ENCODE peak calls at places on chromosome 11, in seven cellular contexts. X, V, E, A, O, C and W are unnamed samples.

GRCh38 chr11:128299132-128299726 is 288.1 kb downstream of the ETS1 start:
- DNase-seq in A (peak; percentile 80), O (no peak), X (peak; percentile 75), V (no peak), C (no peak), E (no peak), W (peak; percentile 96)

GRCh38 chr11:19683141-19683805 is 29.4 kb upstream of the NAV2 start:
- DNase-seq in V (no peak), A (peak; percentile 45), X (peak; percentile 50), C (no peak), O (no peak), E (no peak), W (no peak)

GRCh38 chr11:37642321-37642720 is 1044.3 kb upstream of the RAG2 start:
- DNase-seq in V (no peak), O (no peak), A (no peak), E (no peak), X (no peak), C (no peak), W (no peak)

GRCh38 chr11:47394322-47395224 is 13.8 kb upstream of the SLC39A13 start:
- DNase-seq in A (no peak), E (peak; percentile 32), O (peak; percentile 2), C (no peak), X (no peak), V (peak; percentile 38), W (no peak)

GRCh38 chr11:113242767-113243397 is 71.5 kb upstream of the TTC12 start:
- DNase-seq in E (peak; percentile 36), A (peak; percentile 69), O (peak; percentile 44), X (peak; percentile 80), C (no peak), V (no peak), W (peak; percentile 72)

GRCh38 chr11:107741044-107741823 is 29.4 kb upstream of the SLN start:
- DNase-seq in O (peak; percentile 46), C (peak; percentile 11), E (no peak), A (peak; percentile 52), V (peak; percentile 21), X (peak; percentile 56), W (peak; percentile 32)

GRCh38 chr11:62540804-62541671 is 5.6 kb downstream of the AHNAK start:
- DNase-seq in X (peak; percentile 54), C (no peak), A (no peak), O (no peak), E (no peak), V (no peak), W (no peak)

GRCh38 chr11:130062030-130062429 is 7.7 kb upstream of the APLP2 start:
- DNase-seq in E (no peak), X (no peak), O (no peak), C (no peak), A (no peak), V (no peak), W (no peak)

GRCh38 chr11:110026823-110027626 is 66.2 kb upstream of the ZC3H12C start:
- DNase-seq in E (no peak), V (no peak), O (no peak), C (no peak), X (no peak), A (no peak), W (no peak)

GRCh38 chr11:8018742-8019631 is 31.9 kb downstream of the EIF3F start:
- DNase-seq in C (peak; percentile 70), X (peak; percentile 91), O (peak; percentile 90), E (peak; percentile 87), V (peak; percentile 22), A (peak; percentile 65), W (peak; percentile 78)

GRCh38 chr11:120710354-120711187 is 199.0 kb downstream of the GRIK4 start:
- DNase-seq in C (peak; percentile 62), X (peak; percentile 95), E (peak; percentile 69), V (peak; percentile 89), O (peak; percentile 72), A (peak; percentile 94), W (peak; percentile 95)

GRCh38 chr11:77705195-77705876 is 67.7 kb upstream of the CLNS1A start:
- DNase-seq in V (peak; percentile 71), O (no peak), C (peak; percentile 6), E (no peak), X (peak; percentile 40), A (peak; percentile 9), W (peak; percentile 9)

GRCh38 chr11:78564037-78564888 is 10.4 kb downstream of the NARS2 start:
- DNase-seq in E (no peak), O (peak; percentile 72), C (peak; percentile 23), V (peak; percentile 60), A (peak; percentile 82), X (peak; percentile 73), W (peak; percentile 91)

GRCh38 chr11:61827573-61828378 is at the start of gene FADS2:
- DNase-seq in X (peak; percentile 71), O (peak; percentile 94), V (peak; percentile 55), E (peak; percentile 95), A (peak; percentile 97), C (peak; percentile 77), W (peak; percentile 98)

GRCh38 chr11:131659931-131660330 is 289.5 kb downstream of the NTM start:
- DNase-seq in O (no peak), C (no peak), V (no peak), X (no peak), E (no peak), A (no peak), W (no peak)

GRCh38 chr11:131656839-131657211 is 286.4 kb downstream of the NTM start:
- DNase-seq in E (peak; percentile 73), O (peak; percentile 41), X (no peak), A (no peak), C (no peak), V (no peak), W (no peak)

GRCh38 chr11:131658952-131659351 is 288.5 kb downstream of the NTM start:
- DNase-seq in O (no peak), C (no peak), A (no peak), X (no peak), V (no peak), E (no peak), W (no peak)

GRCh38 chr11:131656179-131656838 is 285.9 kb downstream of the NTM start:
- DNase-seq in O (no peak), V (no peak), A (no peak), X (no peak), C (no peak), E (peak; percentile 87), W (no peak)

GRCh38 chr11:131658414-131658813 is 288.0 kb downstream of the NTM start:
- DNase-seq in O (no peak), A (no peak), X (no peak), E (no peak), C (no peak), V (no peak), W (no peak)
- H3K9me3 ChIP-seq in O (no peaks in the 10 kb centered on the region), A (no peaks in the 10 kb centered on the region), X (no peaks in the 10 kb centered on the region), E (no peaks in the 10 kb centered on the region), C (peaks cover 6% of the 10 kb centered on the region), V (no peaks in the 10 kb centered on the region), W (no peaks in the 10 kb centered on the region)

GRCh38 chr11:75351541-75352416 is at the start of gene ARRB1:
- DNase-seq in O (peak; percentile 83), V (peak; percentile 90), X (peak; percentile 71), A (peak; percentile 61), E (peak; percentile 88), C (peak; percentile 58), W (peak; percentile 85)

GRCh38 chr11:75349540-75350116 is 1.8 kb downstream of the ARRB1 start:
- DNase-seq in V (no peak), A (no peak), X (no peak), E (peak; percentile 34), O (peak; percentile 52), C (no peak), W (no peak)

GRCh38 chr11:75350743-75351540 is 519 bp downstream of the ARRB1 start:
- DNase-seq in V (no peak), A (peak; percentile 35), C (no peak), X (peak; percentile 64), O (peak; percentile 52), E (peak; percentile 70), W (peak; percentile 60)

GRCh38 chr11:75347781-75348613 is 3.5 kb downstream of the ARRB1 start:
- DNase-seq in V (peak; percentile 64), O (no peak), A (peak; percentile 98), E (peak; percentile 30), X (peak; percentile 94), C (no peak), W (peak; percentile 86)

GRCh38 chr11:75350122-75350742 is 1.2 kb downstream of the ARRB1 start:
- DNase-seq in X (no peak), E (no peak), C (no peak), A (no peak), V (no peak), O (no peak), W (no peak)
- H3K4me1 ChIP-seq in X (peaks cover 17% of the 10 kb centered on the region), E (peaks cover 12% of the 10 kb centered on the region), C (peaks cover 29% of the 10 kb centered on the region), A (peaks cover 22% of the 10 kb centered on the region), V (peaks cover 69% of the 10 kb centered on the region), O (peaks cover 35% of the 10 kb centered on the region), W (peaks cover 61% of the 10 kb centered on the region)

GRCh38 chr11:117936973-117937372 is 7.8 kb upstream of the TMPRSS13 start:
- DNase-seq in A (no peak), E (no peak), C (no peak), V (no peak), O (no peak), X (no peak), W (no peak)
- H3K9ac ChIP-seq in A (no peak overlapping the region), E (no peak overlapping the region), C (no peak overlapping the region), V (no peak overlapping the region), O (no peak overlapping the region), X (no peak overlapping the region), W (no peak overlapping the region)

GRCh38 chr11:17369094-17369493 is 17.5 kb downstream of the NCR3LG1 start:
- DNase-seq in V (no peak), O (no peak), A (no peak), E (no peak), C (no peak), X (no peak), W (no peak)
- H3K9me3 ChIP-seq in V (peaks cover 54% of the 10 kb centered on the region), O (peaks cover 16% of the 10 kb centered on the region), A (peaks cover 9% of the 10 kb centered on the region), E (peaks cover 52% of the 10 kb centered on the region), C (peaks cover 60% of the 10 kb centered on the region), X (no peaks in the 10 kb centered on the region), W (peaks cover 55% of the 10 kb centered on the region)

GRCh38 chr11:11217555-11218286 is 135.3 kb downstream of the CSNK2A3 start:
- DNase-seq in X (no peak), A (no peak), C (no peak), V (no peak), E (no peak), O (no peak), W (no peak)

GRCh38 chr11:11218287-11218986 is 134.6 kb downstream of the CSNK2A3 start:
- DNase-seq in A (no peak), C (no peak), X (no peak), V (no peak), O (no peak), E (no peak), W (no peak)

GRCh38 chr11:11213117-11213516 is 139.9 kb downstream of the CSNK2A3 start:
- DNase-seq in A (no peak), C (no peak), E (peak; percentile 12), X (no peak), V (no peak), O (no peak), W (no peak)

GRCh38 chr11:11215944-11216343 is 137.1 kb downstream of the CSNK2A3 start:
- DNase-seq in X (no peak), A (no peak), V (peak; percentile 43), O (peak; percentile 18), C (no peak), E (no peak), W (no peak)

GRCh38 chr11:11215058-11215815 is 137.8 kb downstream of the CSNK2A3 start:
- DNase-seq in X (no peak), O (peak; percentile 13), C (no peak), A (no peak), E (no peak), V (no peak), W (no peak)
- H3K4me1 ChIP-seq in X (no peaks in the 10 kb centered on the region), O (peaks cover 23% of the 10 kb centered on the region), C (no peaks in the 10 kb centered on the region), A (no peaks in the 10 kb centered on the region), E (no peaks in the 10 kb centered on the region), V (no peaks in the 10 kb centered on the region), W (peaks cover 6% of the 10 kb centered on the region)